ENCODE peak calls at places on chromosomes 5 and 9, in seven cellular contexts. Q is GM12878, I is A549, S is K562, B is IMR-90, L is HepG2, E is H1. H is an unnamed sample.

GRCh38 chr9:122197334-122197872 is 31.4 kb downstream of the LHX6 start:
- DNase-seq in Q (no peak), S (no peak), B (no peak), I (no peak), L (no peak), E (no peak), H (no peak)

GRCh38 chr5:2746642-2747041 is 4.8 kb downstream of the IRX2 start:
- DNase-seq in S (no peak), E (no peak), I (no peak), Q (no peak), B (no peak), L (no peak), H (no peak)

GRCh38 chr5:148884339-148885020 is 58.1 kb downstream of the ADRB2 start:
- DNase-seq in E (no peak), L (no peak), Q (no peak), I (no peak), B (peak; percentile 31), S (no peak), H (no peak)

GRCh38 chr5:35136386-35136785 is 88.6 kb upstream of the AGXT2 start:
- DNase-seq in B (peak; percentile 95), E (no peak), Q (no peak), I (no peak), L (no peak), S (no peak), H (no peak)

GRCh38 chr5:163571755-163572154 is 66.3 kb downstream of the MAT2B start:
- DNase-seq in S (no peak), Q (no peak), B (peak; percentile 97), E (no peak), L (no peak), I (no peak), H (no peak)

GRCh38 chr9:93904649-93905472 is 50.3 kb downstream of the BARX1 start:
- DNase-seq in I (no peak), S (no peak), E (no peak), B (no peak), Q (no peak), L (no peak), H (no peak)

GRCh38 chr9:98755006-98755618 is 41.2 kb downstream of the ANKS6 start:
- DNase-seq in S (no peak), Q (no peak), E (no peak), L (no peak), I (no peak), B (no peak), H (no peak)

GRCh38 chr9:114425126-114425525 is 37.3 kb upstream of the AKNA start:
- DNase-seq in L (no peak), Q (no peak), S (no peak), I (no peak), E (no peak), B (no peak), H (no peak)

GRCh38 chr9:135671591-135672041 is 8.5 kb downstream of the LCN9 start:
- DNase-seq in L (no peak), S (peak; percentile 48), I (no peak), B (no peak), E (peak; percentile 86), Q (no peak), H (no peak)

GRCh38 chr9:137027369-137028012 is 546 bp downstream of the ABCA2 start:
- DNase-seq in E (no peak), I (no peak), L (no peak), B (peak; percentile 6), Q (no peak), S (peak; percentile 64), H (no peak)

GRCh38 chr9:31740705-31741104 is 643.7 kb upstream of the ACO1 start:
- DNase-seq in I (no peak), Q (no peak), L (no peak), S (no peak), B (no peak), E (no peak), H (no peak)
- TF ChIP-seq CEBPB in I (no peak), Q (no peak), L (no peak), S (no peak), B (no peak), E (no peak), H (no peak)

DNA sequence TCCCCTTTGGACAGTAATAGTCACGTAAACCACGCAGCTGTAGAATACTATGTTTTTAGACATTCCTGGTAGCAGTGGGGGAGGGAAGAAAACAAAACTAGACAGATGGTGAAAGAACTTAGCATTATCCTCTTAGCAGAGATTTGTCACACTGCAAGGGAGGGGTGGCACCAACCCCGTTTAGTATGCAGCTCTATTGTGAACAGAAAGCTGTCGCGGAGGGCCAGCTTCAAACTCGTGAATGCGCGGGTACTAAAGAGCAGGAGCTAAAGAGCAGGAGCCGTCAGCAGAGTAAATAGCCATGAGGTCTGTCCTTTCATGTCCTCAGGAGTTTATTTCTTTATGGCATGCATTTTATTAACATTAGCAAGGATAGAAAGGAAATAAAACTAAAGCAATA is 141.9 kb upstream of the SLC12A2 start:
- DNase-seq in I (no peak), Q (no peak), S (no peak), B (no peak), E (no peak), L (no peak), H (no peak)
- TF ChIP-seq CEBPB in I (no peak), Q (no peak), S (no peak), B (no peak), E (no peak), L (no peak), H (no peak)

GRCh38 chr9:129028192-129028966 is at the start of gene SH3GLB2:
- DNase-seq in I (peak; percentile 83), S (peak; percentile 94), B (peak; percentile 95), Q (peak; percentile 72), E (peak; percentile 99), L (peak; percentile 79), H (peak; percentile 83)

GRCh38 chr9:129027224-129027684 is 877 bp downstream of the SH3GLB2 start:
- DNase-seq in E (no peak), B (no peak), Q (no peak), L (no peak), S (no peak), I (no peak), H (no peak)

GRCh38 chr9:129027685-129028191 is 393 bp downstream of the SH3GLB2 start:
- DNase-seq in L (peak; percentile 24), B (no peak), S (no peak), Q (no peak), E (no peak), I (peak; percentile 44), H (no peak)

GRCh38 chr9:129023908-129024233 is 4.3 kb downstream of the SH3GLB2 start:
- DNase-seq in Q (no peak), B (no peak), S (no peak), I (no peak), E (no peak), L (no peak), H (no peak)

GRCh38 chr9:129026442-129027223 is 1.5 kb downstream of the SH3GLB2 start:
- DNase-seq in B (peak; percentile 24), Q (no peak), S (no peak), I (no peak), L (peak; percentile 20), E (no peak), H (no peak)
- TF ChIP-seq CEBPB in B (no peak), Q (no peak), S (no peak), I (no peak), L (no peak), E (no peak), H (no peak)

DNA sequence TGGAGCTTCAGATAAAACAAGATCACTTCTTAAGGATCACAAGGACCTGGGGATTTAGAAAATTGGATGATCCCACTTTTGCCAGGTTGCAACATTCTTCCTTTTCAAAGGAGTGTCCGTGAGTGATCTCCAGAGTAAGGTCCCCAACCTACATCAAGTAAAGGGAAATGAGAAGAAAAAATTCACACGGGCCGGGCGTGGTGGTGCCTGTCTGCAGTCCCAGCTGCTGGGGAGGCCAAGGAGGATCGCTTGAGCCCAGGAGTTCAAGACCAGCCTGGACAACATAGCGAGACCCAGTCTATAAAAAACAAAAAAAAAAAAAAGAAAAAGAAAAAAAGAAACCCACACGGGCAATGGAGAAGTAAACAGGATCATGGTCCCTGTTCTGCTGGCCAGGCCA is 41.2 kb upstream of the COL5A1 start:
- DNase-seq in E (no peak), L (no peak), I (no peak), B (no peak), Q (no peak), S (no peak), H (no peak)
- TF ChIP-seq CEBPB in E (no peak), L (no peak), I (no peak), B (no peak), Q (no peak), S (no peak), H (no peak)

GRCh38 chr5:141359790-141360426 is at the start of gene PCDHGB2:
- DNase-seq in Q (no peak), I (no peak), E (no peak), S (no peak), B (peak; percentile 64), L (peak; percentile 48), H (peak; percentile 40)
- TF ChIP-seq CEBPB in Q (no peak), I (no peak), E (no peak), S (no peak), B (no peak), L (no peak), H (no peak)

GRCh38 chr5:54514269-54514668 is 3.3 kb upstream of the SNX18 start:
- DNase-seq in Q (no peak), E (no peak), S (no peak), L (peak; percentile 11), B (no peak), I (no peak), H (peak; percentile 12)
- TF ChIP-seq CEBPB in Q (no peak), E (no peak), S (no peak), L (no peak), B (no peak), I (no peak), H (no peak)